ENCODE peak calls at places on chromosome 1, in eight cellular contexts. One of them, this sample, is unnamed.

GRCh38 chr1:18682375-18682774 is 51.7 kb downstream of the PAX7 start:
- DNase-seq in iPS DF 19.7: no peak
- DNase-seq in NCI-H524 treated with DMSO at 0.1 percent for 48 hours: no peak
- DNase-seq in head of caudate nucleus: no peak
- DNase-seq in astrocyte of the spinal cord: no peak
- DNase-seq in neuronal stem cell: no peak
- DNase-seq in activated naive CD4-positive, alpha-beta T cell treated with anti-CD3 and anti-CD28 coated beads, Interleukin-2, amount 50 U/mL, for 16 hours: no peak
- DNase-seq in OCI-LY7: no peak
- DNase-seq in this sample: no peak

GRCh38 chr1:165928075-165928731 is 100.8 kb downstream of the UCK2 start:
- DNase-seq in astrocyte of the spinal cord: peak; percentile 42
- DNase-seq in iPS DF 19.7: no peak
- DNase-seq in NCI-H524 treated with DMSO at 0.1 percent for 48 hours: no peak
- DNase-seq in neuronal stem cell: no peak
- DNase-seq in head of caudate nucleus: peak; percentile 60
- DNase-seq in OCI-LY7: peak; percentile 67
- DNase-seq in activated naive CD4-positive, alpha-beta T cell treated with anti-CD3 and anti-CD28 coated beads, Interleukin-2, amount 50 U/mL, for 16 hours: peak; percentile 37
- DNase-seq in this sample: peak; percentile 57

GRCh38 chr1:67626495-67627235 is 58.3 kb upstream of the GADD45A start:
- DNase-seq in astrocyte of the spinal cord: peak; percentile 82
- DNase-seq in head of caudate nucleus: no peak
- DNase-seq in neuronal stem cell: no peak
- DNase-seq in OCI-LY7: no peak
- DNase-seq in NCI-H524 treated with DMSO at 0.1 percent for 48 hours: no peak
- DNase-seq in activated naive CD4-positive, alpha-beta T cell treated with anti-CD3 and anti-CD28 coated beads, Interleukin-2, amount 50 U/mL, for 16 hours: no peak
- DNase-seq in iPS DF 19.7: no peak
- DNase-seq in this sample: no peak

GRCh38 chr1:178397678-178398077 is 99.1 kb downstream of the CLEC20A start:
- DNase-seq in neuronal stem cell: no peak
- DNase-seq in OCI-LY7: no peak
- DNase-seq in astrocyte of the spinal cord: peak; percentile 19
- DNase-seq in iPS DF 19.7: no peak
- DNase-seq in NCI-H524 treated with DMSO at 0.1 percent for 48 hours: no peak
- DNase-seq in head of caudate nucleus: no peak
- DNase-seq in activated naive CD4-positive, alpha-beta T cell treated with anti-CD3 and anti-CD28 coated beads, Interleukin-2, amount 50 U/mL, for 16 hours: no peak
- DNase-seq in this sample: no peak

GRCh38 chr1:10615932-10616671 is 141.4 kb downstream of the PEX14 start:
- DNase-seq in activated naive CD4-positive, alpha-beta T cell treated with anti-CD3 and anti-CD28 coated beads, Interleukin-2, amount 50 U/mL, for 16 hours: no peak
- DNase-seq in OCI-LY7: no peak
- DNase-seq in iPS DF 19.7: no peak
- DNase-seq in head of caudate nucleus: no peak
- DNase-seq in astrocyte of the spinal cord: no peak
- DNase-seq in neuronal stem cell: no peak
- DNase-seq in NCI-H524 treated with DMSO at 0.1 percent for 48 hours: no peak
- DNase-seq in this sample: no peak

GRCh38 chr1:68600049-68600661 is 103.3 kb upstream of the DEPDC1 start:
- DNase-seq in astrocyte of the spinal cord: peak; percentile 23
- DNase-seq in neuronal stem cell: no peak
- DNase-seq in head of caudate nucleus: no peak
- DNase-seq in iPS DF 19.7: peak; percentile 72
- DNase-seq in activated naive CD4-positive, alpha-beta T cell treated with anti-CD3 and anti-CD28 coated beads, Interleukin-2, amount 50 U/mL, for 16 hours: no peak
- DNase-seq in OCI-LY7: peak; percentile 7
- DNase-seq in NCI-H524 treated with DMSO at 0.1 percent for 48 hours: no peak
- DNase-seq in this sample: no peak

GRCh38 chr1:9009438-9010366 is 16.5 kb downstream of the SLC2A7 start:
- DNase-seq in OCI-LY7: peak; percentile 87
- DNase-seq in head of caudate nucleus: no peak
- DNase-seq in iPS DF 19.7: no peak
- DNase-seq in astrocyte of the spinal cord: peak; percentile 19
- DNase-seq in neuronal stem cell: no peak
- DNase-seq in NCI-H524 treated with DMSO at 0.1 percent for 48 hours: no peak
- DNase-seq in activated naive CD4-positive, alpha-beta T cell treated with anti-CD3 and anti-CD28 coated beads, Interleukin-2, amount 50 U/mL, for 16 hours: peak; percentile 32
- DNase-seq in this sample: no peak

GRCh38 chr1:154306151-154306550 is 14.7 kb upstream of the AQP10 start:
- DNase-seq in activated naive CD4-positive, alpha-beta T cell treated with anti-CD3 and anti-CD28 coated beads, Interleukin-2, amount 50 U/mL, for 16 hours: no peak
- DNase-seq in head of caudate nucleus: no peak
- DNase-seq in iPS DF 19.7: no peak
- DNase-seq in OCI-LY7: no peak
- DNase-seq in astrocyte of the spinal cord: peak; percentile 26
- DNase-seq in NCI-H524 treated with DMSO at 0.1 percent for 48 hours: no peak
- DNase-seq in neuronal stem cell: no peak
- DNase-seq in this sample: no peak

GRCh38 chr1:47208374-47208850 is 18.6 kb upstream of the PDZK1IP1 start:
- DNase-seq in head of caudate nucleus: no peak
- DNase-seq in astrocyte of the spinal cord: no peak
- DNase-seq in activated naive CD4-positive, alpha-beta T cell treated with anti-CD3 and anti-CD28 coated beads, Interleukin-2, amount 50 U/mL, for 16 hours: no peak
- DNase-seq in NCI-H524 treated with DMSO at 0.1 percent for 48 hours: no peak
- DNase-seq in neuronal stem cell: no peak
- DNase-seq in OCI-LY7: no peak
- DNase-seq in iPS DF 19.7: no peak
- DNase-seq in this sample: no peak

GRCh38 chr1:62686822-62687221 is 1.4 kb downstream of the DOCK7 start:
- DNase-seq in head of caudate nucleus: no peak
- DNase-seq in neuronal stem cell: no peak
- DNase-seq in astrocyte of the spinal cord: no peak
- DNase-seq in NCI-H524 treated with DMSO at 0.1 percent for 48 hours: no peak
- DNase-seq in iPS DF 19.7: no peak
- DNase-seq in OCI-LY7: no peak
- DNase-seq in activated naive CD4-positive, alpha-beta T cell treated with anti-CD3 and anti-CD28 coated beads, Interleukin-2, amount 50 U/mL, for 16 hours: no peak
- DNase-seq in this sample: no peak

GRCh38 chr1:243268284-243268653 is 12.4 kb downstream of the SDCCAG8 start:
- DNase-seq in iPS DF 19.7: no peak
- DNase-seq in neuronal stem cell: no peak
- DNase-seq in astrocyte of the spinal cord: peak; percentile 82
- DNase-seq in NCI-H524 treated with DMSO at 0.1 percent for 48 hours: no peak
- DNase-seq in activated naive CD4-positive, alpha-beta T cell treated with anti-CD3 and anti-CD28 coated beads, Interleukin-2, amount 50 U/mL, for 16 hours: no peak
- DNase-seq in head of caudate nucleus: no peak
- DNase-seq in OCI-LY7: no peak
- DNase-seq in this sample: no peak

GRCh38 chr1:109229531-109230127 is 15.9 kb downstream of the SARS1 start:
- DNase-seq in head of caudate nucleus: peak; percentile 96
- DNase-seq in neuronal stem cell: peak; percentile 94
- DNase-seq in activated naive CD4-positive, alpha-beta T cell treated with anti-CD3 and anti-CD28 coated beads, Interleukin-2, amount 50 U/mL, for 16 hours: no peak
- DNase-seq in iPS DF 19.7: peak; percentile 100
- DNase-seq in NCI-H524 treated with DMSO at 0.1 percent for 48 hours: no peak
- DNase-seq in astrocyte of the spinal cord: no peak
- DNase-seq in OCI-LY7: no peak
- DNase-seq in this sample: no peak

GRCh38 chr1:66152034-66152433 is 359.3 kb downstream of the PDE4B start:
- DNase-seq in activated naive CD4-positive, alpha-beta T cell treated with anti-CD3 and anti-CD28 coated beads, Interleukin-2, amount 50 U/mL, for 16 hours: no peak
- DNase-seq in neuronal stem cell: no peak
- DNase-seq in OCI-LY7: no peak
- DNase-seq in head of caudate nucleus: no peak
- DNase-seq in astrocyte of the spinal cord: no peak
- DNase-seq in NCI-H524 treated with DMSO at 0.1 percent for 48 hours: no peak
- DNase-seq in iPS DF 19.7: no peak
- DNase-seq in this sample: no peak

GRCh38 chr1:15342568-15342967 is 67.1 kb upstream of the EFHD2 start:
- DNase-seq in iPS DF 19.7: no peak
- DNase-seq in NCI-H524 treated with DMSO at 0.1 percent for 48 hours: no peak
- DNase-seq in head of caudate nucleus: no peak
- DNase-seq in activated naive CD4-positive, alpha-beta T cell treated with anti-CD3 and anti-CD28 coated beads, Interleukin-2, amount 50 U/mL, for 16 hours: no peak
- DNase-seq in astrocyte of the spinal cord: no peak
- DNase-seq in OCI-LY7: no peak
- DNase-seq in neuronal stem cell: no peak
- DNase-seq in this sample: no peak

GRCh38 chr1:225318706-225319575 is 108.9 kb downstream of the LBR start:
- DNase-seq in neuronal stem cell: peak; percentile 15
- DNase-seq in activated naive CD4-positive, alpha-beta T cell treated with anti-CD3 and anti-CD28 coated beads, Interleukin-2, amount 50 U/mL, for 16 hours: no peak
- DNase-seq in head of caudate nucleus: peak; percentile 32
- DNase-seq in astrocyte of the spinal cord: peak; percentile 48
- DNase-seq in OCI-LY7: peak; percentile 66
- DNase-seq in iPS DF 19.7: peak; percentile 9
- DNase-seq in NCI-H524 treated with DMSO at 0.1 percent for 48 hours: no peak
- DNase-seq in this sample: peak; percentile 42

GRCh38 chr1:40404670-40405462 is 31.3 kb downstream of the SMAP2 start:
- DNase-seq in iPS DF 19.7: no peak
- DNase-seq in neuronal stem cell: peak; percentile 31
- DNase-seq in astrocyte of the spinal cord: peak; percentile 71
- DNase-seq in OCI-LY7: peak; percentile 72
- DNase-seq in NCI-H524 treated with DMSO at 0.1 percent for 48 hours: no peak
- DNase-seq in activated naive CD4-positive, alpha-beta T cell treated with anti-CD3 and anti-CD28 coated beads, Interleukin-2, amount 50 U/mL, for 16 hours: peak; percentile 32
- DNase-seq in head of caudate nucleus: peak; percentile 63
- DNase-seq in this sample: peak; percentile 57

GRCh38 chr1:153364766-153365678 is 7.4 kb downstream of the S100A9 start:
- DNase-seq in NCI-H524 treated with DMSO at 0.1 percent for 48 hours: no peak
- DNase-seq in head of caudate nucleus: no peak
- DNase-seq in neuronal stem cell: no peak
- DNase-seq in iPS DF 19.7: no peak
- DNase-seq in OCI-LY7: no peak
- DNase-seq in astrocyte of the spinal cord: no peak
- DNase-seq in activated naive CD4-positive, alpha-beta T cell treated with anti-CD3 and anti-CD28 coated beads, Interleukin-2, amount 50 U/mL, for 16 hours: no peak
- DNase-seq in this sample: no peak

GRCh38 chr1:217139513-217139912 is 416.3 kb upstream of the ESRRG start:
- DNase-seq in NCI-H524 treated with DMSO at 0.1 percent for 48 hours: no peak
- DNase-seq in astrocyte of the spinal cord: no peak
- DNase-seq in neuronal stem cell: peak; percentile 45
- DNase-seq in OCI-LY7: no peak
- DNase-seq in head of caudate nucleus: no peak
- DNase-seq in iPS DF 19.7: no peak
- DNase-seq in activated naive CD4-positive, alpha-beta T cell treated with anti-CD3 and anti-CD28 coated beads, Interleukin-2, amount 50 U/mL, for 16 hours: no peak
- DNase-seq in this sample: no peak

GRCh38 chr1:153260980-153261792 is 1.7 kb downstream of the LORICRIN start:
- DNase-seq in neuronal stem cell: peak; percentile 46
- DNase-seq in head of caudate nucleus: peak; percentile 66
- DNase-seq in activated naive CD4-positive, alpha-beta T cell treated with anti-CD3 and anti-CD28 coated beads, Interleukin-2, amount 50 U/mL, for 16 hours: peak; percentile 30
- DNase-seq in astrocyte of the spinal cord: peak; percentile 9
- DNase-seq in iPS DF 19.7: no peak
- DNase-seq in OCI-LY7: no peak
- DNase-seq in NCI-H524 treated with DMSO at 0.1 percent for 48 hours: no peak
- DNase-seq in this sample: no peak

GRCh38 chr1:66374148-66374547 is 159.8 kb upstream of the SGIP1 start:
- DNase-seq in neuronal stem cell: no peak
- DNase-seq in head of caudate nucleus: no peak
- DNase-seq in astrocyte of the spinal cord: no peak
- DNase-seq in NCI-H524 treated with DMSO at 0.1 percent for 48 hours: no peak
- DNase-seq in OCI-LY7: no peak
- DNase-seq in activated naive CD4-positive, alpha-beta T cell treated with anti-CD3 and anti-CD28 coated beads, Interleukin-2, amount 50 U/mL, for 16 hours: no peak
- DNase-seq in iPS DF 19.7: no peak
- DNase-seq in this sample: no peak

GRCh38 chr1:211925016-211925415 is 94.5 kb upstream of the LPGAT1 start:
- DNase-seq in NCI-H524 treated with DMSO at 0.1 percent for 48 hours: no peak
- DNase-seq in neuronal stem cell: no peak
- DNase-seq in activated naive CD4-positive, alpha-beta T cell treated with anti-CD3 and anti-CD28 coated beads, Interleukin-2, amount 50 U/mL, for 16 hours: no peak
- DNase-seq in iPS DF 19.7: no peak
- DNase-seq in OCI-LY7: peak; percentile 29
- DNase-seq in astrocyte of the spinal cord: no peak
- DNase-seq in head of caudate nucleus: peak; percentile 58
- DNase-seq in this sample: no peak